ENCODE peak calls at places on chromosomes 4 and X, in nine cellular contexts. O is AG04450; T is IMR-90; G is fibroblast of the aortic adventitia; I is body of pancreas; P is lower leg skin; Z is cardiac fibroblast; N is CD4-positive, CD25-positive, alpha-beta regulatory T cell; M is NT2/D1. W is an unnamed sample.

GRCh38 chrX:45743081-45743533 is 542.4 kb upstream of the DIPK2B start:
- DNase-seq in I (no peak), Z (peak; percentile 78), N (no peak), G (no peak), T (peak; percentile 75), O (no peak), M (no peak), P (no peak), W (peak; percentile 10)

GRCh38 chr4:56253631-56254241 is 133.6 kb downstream of the AASDH start:
- DNase-seq in P (no peak), T (no peak), O (no peak), Z (no peak), N (no peak), G (no peak), I (no peak), M (no peak), W (no peak)

GRCh38 chr4:184347251-184348239 is 126.8 kb downstream of the IRF2 start:
- DNase-seq in M (peak; percentile 63), Z (peak; percentile 59), G (peak; percentile 47), N (no peak), I (peak; percentile 67), P (no peak), T (peak; percentile 68), O (no peak), W (peak; percentile 97)

GRCh38 chr4:117777721-117778120 is 256.6 kb upstream of the NDST3 start:
- DNase-seq in O (no peak), G (no peak), P (no peak), T (no peak), Z (no peak), N (no peak), I (no peak), M (no peak), W (no peak)

GRCh38 chr4:173252024-173252935 is 81.9 kb downstream of the HMGB2 start:
- DNase-seq in P (no peak), I (peak; percentile 93), O (peak; percentile 98), T (peak; percentile 100), G (peak; percentile 92), N (no peak), Z (peak; percentile 99), M (no peak), W (peak; percentile 30)

GRCh38 chr4:136392576-136392975 is 1139.7 kb downstream of the PCDH18 start:
- DNase-seq in N (no peak), M (no peak), I (no peak), G (peak; percentile 35), P (no peak), O (peak; percentile 13), T (peak; percentile 54), Z (peak; percentile 86), W (no peak)

GRCh38 chrX:54358424-54359211 is 772 bp upstream of the WNK3 start:
- DNase-seq in I (peak; percentile 44), O (peak; percentile 1), T (peak; percentile 41), G (peak; percentile 3), N (peak; percentile 14), Z (peak; percentile 9), M (peak; percentile 87), P (no peak), W (no peak)

GRCh38 chr4:73573794-73574528 is 46.3 kb downstream of the RASSF6 start:
- DNase-seq in T (peak; percentile 82), I (peak; percentile 86), G (peak; percentile 91), O (peak; percentile 75), P (peak; percentile 86), Z (peak; percentile 94), M (peak; percentile 77), N (no peak), W (peak; percentile 88)

GRCh38 chrX:81708506-81708905 is 506.6 kb downstream of the SH3BGRL start:
- DNase-seq in O (no peak), I (no peak), Z (peak; percentile 0), T (no peak), N (no peak), P (no peak), M (no peak), G (no peak), W (no peak)

DNA sequence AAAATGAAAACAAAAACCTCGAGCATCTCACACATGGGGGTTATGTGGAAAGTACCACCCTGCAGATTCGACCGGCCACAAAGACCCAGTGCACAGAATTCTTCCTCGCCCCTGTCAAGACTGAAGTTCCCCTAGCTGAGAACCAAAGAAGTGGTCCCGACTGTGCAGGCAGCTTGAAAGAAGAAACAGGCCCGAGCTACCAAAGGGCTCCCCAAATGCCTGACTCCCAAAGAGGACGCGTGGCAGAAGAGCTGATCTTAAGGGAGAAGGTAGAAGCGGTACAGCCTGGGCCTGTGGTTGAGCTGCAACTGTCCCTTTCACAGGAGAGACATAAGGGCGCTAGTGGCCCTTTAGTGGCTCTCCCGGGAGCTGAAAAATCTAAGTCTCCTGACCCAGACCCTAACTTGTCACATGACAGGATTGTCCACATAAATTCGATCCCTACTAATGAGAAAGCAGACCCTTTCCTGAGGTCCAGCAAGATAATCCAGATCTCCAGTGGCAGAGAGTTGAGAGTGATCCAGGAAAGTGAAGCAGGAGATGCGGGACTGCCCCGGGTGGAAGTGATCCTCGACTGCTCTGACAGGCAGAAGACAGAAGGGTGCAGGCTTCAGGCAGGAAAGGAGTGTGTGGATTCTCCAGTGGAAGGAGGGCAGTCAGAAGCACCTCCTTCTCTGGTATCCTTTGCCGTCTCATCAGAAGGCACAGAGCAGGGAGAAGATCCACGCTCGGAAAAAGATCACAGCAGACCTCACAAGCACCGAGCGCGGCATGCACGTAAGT is 108.8 kb upstream of the MYOZ2 start:
- DNase-seq in P (no peak), T (no peak), G (no peak), M (no peak), I (no peak), Z (peak; percentile 47), O (no peak), N (no peak), W (peak; percentile 31)
- H3K4me3 ChIP-seq in P (peak overlapping the region; percentile 8), T (peak overlapping the region; percentile 3), G (no peak overlapping the region), M (no peak overlapping the region), I (no peak overlapping the region), Z (no peak overlapping the region), O (no peak overlapping the region), N (no peak overlapping the region), W (no peak overlapping the region)

GRCh38 chrX:49183701-49184281 is 2.4 kb downstream of the PRICKLE3 start:
- DNase-seq in G (no peak), O (no peak), T (no peak), M (no peak), I (no peak), N (no peak), P (no peak), Z (no peak), W (no peak)
- H3K4me3 ChIP-seq in G (peak overlapping the region; percentile 48), O (peak overlapping the region; percentile 34), T (no peak overlapping the region), M (peak overlapping the region; percentile 26), I (no peak overlapping the region), N (no peak overlapping the region), P (no peak overlapping the region), Z (no peak overlapping the region), W (no peak overlapping the region)

DNA sequence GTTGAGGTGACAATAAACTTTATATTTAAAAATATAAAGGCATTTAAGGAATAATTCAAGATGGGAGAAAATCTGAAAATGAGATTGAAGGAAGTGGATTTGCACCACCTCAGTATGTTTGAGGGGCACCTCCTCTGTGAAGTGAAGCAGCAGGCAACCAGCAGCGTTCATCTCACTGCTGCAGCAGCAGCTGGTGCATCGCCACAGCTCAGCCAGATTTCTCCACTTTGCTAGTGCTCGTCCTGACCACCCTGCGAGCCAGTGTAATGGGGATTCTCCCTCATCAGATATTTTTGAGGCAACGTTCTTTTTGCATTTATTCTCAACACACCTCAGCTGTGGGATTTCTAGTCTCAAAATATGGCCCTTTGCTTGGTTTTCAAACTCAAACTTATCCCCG is 13.9 kb downstream of the LRAT start:
- DNase-seq in Z (no peak), O (no peak), T (no peak), G (no peak), P (no peak), M (no peak), N (no peak), I (no peak), W (no peak)
- H3K4me3 ChIP-seq in Z (no peak overlapping the region), O (no peak overlapping the region), T (no peak overlapping the region), G (no peak overlapping the region), P (no peak overlapping the region), M (no peak overlapping the region), N (no peak overlapping the region), I (no peak overlapping the region), W (no peak overlapping the region)

GRCh38 chr4:112280657-112281056 is 5.0 kb downstream of the TIFA start:
- DNase-seq in O (no peak), Z (no peak), T (no peak), P (no peak), I (no peak), M (no peak), N (no peak), G (no peak), W (no peak)

GRCh38 chr4:112284662-112285411 is 867 bp downstream of the TIFA start:
- DNase-seq in Z (peak; percentile 54), G (peak; percentile 51), P (no peak), T (peak; percentile 24), N (no peak), M (no peak), I (peak; percentile 28), O (no peak), W (peak; percentile 61)

GRCh38 chr4:112282860-112283667 is 2.6 kb downstream of the TIFA start:
- DNase-seq in P (no peak), O (no peak), Z (no peak), T (no peak), G (no peak), I (no peak), N (no peak), M (no peak), W (no peak)

GRCh38 chr4:112287258-112287873 is 1.7 kb upstream of the TIFA start:
- DNase-seq in T (no peak), N (peak; percentile 41), O (no peak), I (no peak), G (no peak), M (no peak), Z (no peak), P (no peak), W (peak; percentile 92)

GRCh38 chr4:112284166-112284565 is 1.5 kb downstream of the TIFA start:
- DNase-seq in T (peak; percentile 8), M (no peak), G (peak; percentile 21), Z (peak; percentile 25), N (no peak), I (no peak), O (no peak), P (no peak), W (peak; percentile 65)
- H3K4me3 ChIP-seq in T (peak overlapping the region; percentile 2), M (no peak overlapping the region), G (peak overlapping the region; percentile 82), Z (peak overlapping the region; percentile 68), N (peak overlapping the region; percentile 95), I (no peak overlapping the region), O (peak overlapping the region; percentile 79), P (no peak overlapping the region), W (peak overlapping the region; percentile 98)

DNA sequence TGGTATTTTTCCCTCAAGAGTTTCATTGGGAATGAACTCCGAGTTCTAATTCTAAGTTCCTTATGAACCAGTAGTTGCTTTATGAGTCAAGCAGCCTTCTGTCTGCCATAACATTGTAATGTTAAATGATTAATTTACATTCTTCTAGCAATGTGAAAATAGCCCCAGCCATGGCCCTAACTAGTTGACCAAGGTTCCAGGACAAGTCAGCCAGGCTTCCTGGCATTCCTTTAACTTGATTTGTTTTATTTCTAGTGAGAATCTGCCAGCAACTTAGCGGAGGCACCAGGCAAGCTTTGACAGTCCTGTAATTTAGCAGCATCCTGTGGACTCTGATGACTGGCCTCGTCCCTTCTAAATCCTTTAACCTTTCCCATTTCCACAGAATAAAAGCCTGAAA is 69.0 kb downstream of the GLRA2 start:
- DNase-seq in M (peak; percentile 16), P (no peak), Z (no peak), I (no peak), N (no peak), T (no peak), G (no peak), O (no peak), W (no peak)
- H3K4me3 ChIP-seq in M (no peak overlapping the region), P (no peak overlapping the region), Z (no peak overlapping the region), I (no peak overlapping the region), N (no peak overlapping the region), T (no peak overlapping the region), G (no peak overlapping the region), O (no peak overlapping the region), W (no peak overlapping the region)